ENCODE peak calls at places on chromosomes 4 and X, in six cellular contexts. Q is activated naive CD8-positive, alpha-beta T cell treated with anti-CD3 and anti-CD28 coated beads, Interleukin-2, amount 50 U/mL, for 24 hours; B is stimulated activated naive CD8-positive, alpha-beta T cell treated with anti-CD3 and anti-CD28 coated beads, Interleukin-15, Interleukin-2, amounts not matched to agents 100 U/mL and 50 U/mL, for 24 hours; U is gastrocnemius medialis; T is PC-3; E is stimulated activated effector memory CD8-positive, alpha-beta T cell treated with anti-CD3 and anti-CD28 coated beads, Interleukin-12 subunit alpha, Interleukin-12 subunit beta, amount 100 ng/mL, for 72 hours. Y is an unnamed sample.

GRCh38 chr4:87966095-87966496 is 9.4 kb upstream of the SPP1 start:
- ATAC-seq in Q (no peak), B (no peak), U (no peak), T (no peak), E (peak; percentile 44), Y (no peak)

GRCh38 chr4:141643557-141643956 is 7.2 kb downstream of the IL15 start:
- ATAC-seq in Q (no peak), B (peak; percentile 63), U (no peak), T (peak; percentile 78), E (peak; percentile 95), Y (peak; percentile 91)

GRCh38 chrX:49029876-49030275 is 13.3 kb downstream of the TFE3 start:
- ATAC-seq in Q (no peak), B (no peak), U (no peak), T (peak; percentile 43), E (no peak), Y (no peak)

GRCh38 chrX:115058276-115058675 is 40.9 kb upstream of the IL13RA2 start:
- ATAC-seq in Q (no peak), B (no peak), U (no peak), T (no peak), E (no peak), Y (no peak)

GRCh38 chr4:119471259-119471658 is 149.3 kb upstream of the FABP2 start:
- ATAC-seq in Q (no peak), B (no peak), U (no peak), T (no peak), E (no peak), Y (no peak)

GRCh38 chr4:146299605-146300004 is 85.3 kb downstream of the REELD1 start:
- ATAC-seq in Q (no peak), B (no peak), U (no peak), T (no peak), E (no peak), Y (no peak)

GRCh38 chr4:123547818-123548200 is 151.2 kb downstream of the SPRY1 start:
- ATAC-seq in Q (no peak), B (no peak), U (no peak), T (no peak), E (no peak), Y (no peak)

GRCh38 chr4:64781737-64782326 is 372.6 kb upstream of the TECRL start:
- ATAC-seq in Q (no peak), B (no peak), U (no peak), T (peak; percentile 59), E (no peak), Y (no peak)

GRCh38 chr4:56215901-56216300 is 171.4 kb downstream of the AASDH start:
- ATAC-seq in Q (no peak), B (no peak), U (no peak), T (peak; percentile 92), E (no peak), Y (no peak)

GRCh38 chr4:151527699-151528098 is 118.7 kb downstream of the FHIP1A start:
- ATAC-seq in Q (no peak), B (no peak), U (no peak), T (no peak), E (no peak), Y (no peak)

GRCh38 chrX:38232287-38232686 is 11.6 kb upstream of the SRPX start:
- ATAC-seq in Q (no peak), B (no peak), U (peak; percentile 60), T (no peak), E (no peak), Y (no peak)

GRCh38 chr4:40621592-40622512 is 7.8 kb downstream of the RBM47 start:
- ATAC-seq in Q (peak; percentile 54), B (peak; percentile 29), U (peak; percentile 64), T (peak; percentile 27), E (peak; percentile 53), Y (peak; percentile 65)

GRCh38 chr4:101183658-101184373 is 163.5 kb downstream of the PPP3CA start:
- ATAC-seq in Q (no peak), B (no peak), U (no peak), T (peak; percentile 76), E (no peak), Y (no peak)